ENCODE peak calls at places on chromosomes 6 and 20, in six cellular contexts. One of them, this sample, is unnamed.

GRCh38 chr6:89786970-89787369 is 32.6 kb downstream of the MDN1 start:
- DNase-seq in endothelial cell: no peak
- DNase-seq in heart right ventricle: no peak
- DNase-seq in suprapubic skin: no peak
- DNase-seq in SK-N-SH: no peak
- DNase-seq in colonic mucosa: no peak
- DNase-seq in this sample: no peak

GRCh38 chr6:32539839-32540238 is 9.8 kb upstream of the HLA-DRB5 start:
- DNase-seq in endothelial cell: no peak
- DNase-seq in heart right ventricle: no peak
- DNase-seq in suprapubic skin: no peak
- DNase-seq in SK-N-SH: no peak
- DNase-seq in colonic mucosa: no peak
- DNase-seq in this sample: no peak

GRCh38 chr6:11822346-11822745 is 43.7 kb upstream of the ADTRP start:
- DNase-seq in endothelial cell: no peak
- DNase-seq in heart right ventricle: no peak
- DNase-seq in suprapubic skin: no peak
- DNase-seq in SK-N-SH: no peak
- DNase-seq in colonic mucosa: no peak
- DNase-seq in this sample: no peak

GRCh38 chr6:8434727-8435092 is 635 bp downstream of the SLC35B3 start:
- DNase-seq in endothelial cell: no peak
- DNase-seq in heart right ventricle: no peak
- DNase-seq in suprapubic skin: no peak
- DNase-seq in SK-N-SH: no peak
- DNase-seq in colonic mucosa: no peak
- DNase-seq in this sample: no peak

GRCh38 chr20:16283978-16284377 is 289.3 kb downstream of the KIF16B start:
- DNase-seq in endothelial cell: no peak
- DNase-seq in heart right ventricle: no peak
- DNase-seq in suprapubic skin: no peak
- DNase-seq in SK-N-SH: no peak
- DNase-seq in colonic mucosa: no peak
- DNase-seq in this sample: no peak

GRCh38 chr20:63163596-63164560 is 52.1 kb downstream of the YTHDF1 start:
- DNase-seq in endothelial cell: no peak
- DNase-seq in heart right ventricle: no peak
- DNase-seq in suprapubic skin: no peak
- DNase-seq in SK-N-SH: no peak
- DNase-seq in colonic mucosa: no peak
- DNase-seq in this sample: no peak

GRCh38 chr6:33313105-33313708 is 671 bp downstream of the TAPBP start:
- DNase-seq in endothelial cell: peak; percentile 45
- DNase-seq in heart right ventricle: peak; percentile 58
- DNase-seq in suprapubic skin: no peak
- DNase-seq in SK-N-SH: peak; percentile 79
- DNase-seq in colonic mucosa: no peak
- DNase-seq in this sample: no peak

GRCh38 chr6:31559958-31560696 is 12.0 kb upstream of the LTA start:
- DNase-seq in endothelial cell: peak; percentile 68
- DNase-seq in heart right ventricle: peak; percentile 85
- DNase-seq in suprapubic skin: no peak
- DNase-seq in SK-N-SH: no peak
- DNase-seq in colonic mucosa: no peak
- DNase-seq in this sample: no peak

GRCh38 chr6:52373294-52373693 is 11.3 kb downstream of the PAQR8 start:
- DNase-seq in endothelial cell: no peak
- DNase-seq in heart right ventricle: no peak
- DNase-seq in suprapubic skin: no peak
- DNase-seq in SK-N-SH: no peak
- DNase-seq in colonic mucosa: no peak
- DNase-seq in this sample: no peak

GRCh38 chr6:108359901-108360882 is 65.3 kb downstream of the AFG1L start:
- DNase-seq in endothelial cell: no peak
- DNase-seq in heart right ventricle: no peak
- DNase-seq in suprapubic skin: no peak
- DNase-seq in SK-N-SH: no peak
- DNase-seq in colonic mucosa: no peak
- DNase-seq in this sample: no peak

GRCh38 chr6:45791181-45791580 is 224.5 kb downstream of the CLIC5 start:
- DNase-seq in endothelial cell: no peak
- DNase-seq in heart right ventricle: no peak
- DNase-seq in suprapubic skin: no peak
- DNase-seq in SK-N-SH: no peak
- DNase-seq in colonic mucosa: no peak
- DNase-seq in this sample: no peak

GRCh38 chr20:34562643-34563042 is 4.1 kb downstream of the MAP1LC3A start:
- DNase-seq in endothelial cell: peak; percentile 71
- DNase-seq in heart right ventricle: no peak
- DNase-seq in suprapubic skin: no peak
- DNase-seq in SK-N-SH: peak; percentile 78
- DNase-seq in colonic mucosa: no peak
- DNase-seq in this sample: no peak

GRCh38 chr6:152136449-152136825 is 329.0 kb downstream of the ESR1 start:
- DNase-seq in endothelial cell: no peak
- DNase-seq in heart right ventricle: no peak
- DNase-seq in suprapubic skin: no peak
- DNase-seq in SK-N-SH: no peak
- DNase-seq in colonic mucosa: no peak
- DNase-seq in this sample: no peak

GRCh38 chr6:155505560-155505959 is 49.9 kb upstream of the NOX3 start:
- DNase-seq in endothelial cell: no peak
- DNase-seq in heart right ventricle: no peak
- DNase-seq in suprapubic skin: no peak
- DNase-seq in SK-N-SH: peak; percentile 9
- DNase-seq in colonic mucosa: no peak
- DNase-seq in this sample: no peak

GRCh38 chr6:30518505-30518850 is 29.2 kb downstream of the HLA-E start:
- DNase-seq in endothelial cell: no peak
- DNase-seq in heart right ventricle: no peak
- DNase-seq in suprapubic skin: no peak
- DNase-seq in SK-N-SH: no peak
- DNase-seq in colonic mucosa: no peak
- DNase-seq in this sample: no peak

GRCh38 chr6:11140061-11140460 is 28.5 kb upstream of the ERVFRD-1 start:
- DNase-seq in endothelial cell: no peak
- DNase-seq in heart right ventricle: no peak
- DNase-seq in suprapubic skin: no peak
- DNase-seq in SK-N-SH: no peak
- DNase-seq in colonic mucosa: no peak
- DNase-seq in this sample: no peak

GRCh38 chr6:144912474-144912873 is 627.3 kb downstream of the UTRN start:
- DNase-seq in endothelial cell: no peak
- DNase-seq in heart right ventricle: no peak
- DNase-seq in suprapubic skin: no peak
- DNase-seq in SK-N-SH: no peak
- DNase-seq in colonic mucosa: no peak
- DNase-seq in this sample: no peak

GRCh38 chr6:39074486-39074885 is 25.9 kb downstream of the GLP1R start:
- DNase-seq in endothelial cell: no peak
- DNase-seq in heart right ventricle: no peak
- DNase-seq in suprapubic skin: peak; percentile 54
- DNase-seq in SK-N-SH: no peak
- DNase-seq in colonic mucosa: no peak
- DNase-seq in this sample: no peak

GRCh38 chr20:58523916-58524315 is 8.7 kb upstream of the APCDD1L start:
- DNase-seq in endothelial cell: no peak
- DNase-seq in heart right ventricle: no peak
- DNase-seq in suprapubic skin: no peak
- DNase-seq in SK-N-SH: no peak
- DNase-seq in colonic mucosa: no peak
- DNase-seq in this sample: no peak

GRCh38 chr6:8025191-8025590 is 39.0 kb downstream of the BLOC1S5 start:
- DNase-seq in endothelial cell: no peak
- DNase-seq in heart right ventricle: no peak
- DNase-seq in suprapubic skin: no peak
- DNase-seq in SK-N-SH: no peak
- DNase-seq in colonic mucosa: no peak
- DNase-seq in this sample: no peak

GRCh38 chr6:40325791-40326190 is 261.4 kb downstream of the LRFN2 start:
- DNase-seq in endothelial cell: no peak
- DNase-seq in heart right ventricle: no peak
- DNase-seq in suprapubic skin: no peak
- DNase-seq in SK-N-SH: no peak
- DNase-seq in colonic mucosa: no peak
- DNase-seq in this sample: no peak

GRCh38 chr6:109381747-109382575 is at the start of gene CD164:
- DNase-seq in endothelial cell: peak; percentile 92
- DNase-seq in heart right ventricle: peak; percentile 95
- DNase-seq in suprapubic skin: peak; percentile 98
- DNase-seq in SK-N-SH: peak; percentile 98
- DNase-seq in colonic mucosa: peak; percentile 95
- DNase-seq in this sample: peak; percentile 96

GRCh38 chr6:109382576-109383437 is 540 bp upstream of the CD164 start:
- DNase-seq in endothelial cell: peak; percentile 81
- DNase-seq in heart right ventricle: peak; percentile 93
- DNase-seq in suprapubic skin: peak; percentile 96
- DNase-seq in SK-N-SH: peak; percentile 92
- DNase-seq in colonic mucosa: peak; percentile 94
- DNase-seq in this sample: peak; percentile 96

GRCh38 chr6:109379706-109380105 is 2.6 kb downstream of the CD164 start:
- DNase-seq in endothelial cell: no peak
- DNase-seq in heart right ventricle: no peak
- DNase-seq in suprapubic skin: no peak
- DNase-seq in SK-N-SH: no peak
- DNase-seq in colonic mucosa: no peak
- DNase-seq in this sample: no peak

GRCh38 chr6:109381007-109381746 is 1.1 kb downstream of the CD164 start:
- DNase-seq in endothelial cell: no peak
- DNase-seq in heart right ventricle: no peak
- DNase-seq in suprapubic skin: no peak
- DNase-seq in SK-N-SH: peak; percentile 18
- DNase-seq in colonic mucosa: no peak
- DNase-seq in this sample: no peak

GRCh38 chr6:109383438-109383940 is 1.2 kb upstream of the CD164 start:
- DNase-seq in endothelial cell: no peak
- DNase-seq in heart right ventricle: no peak
- DNase-seq in suprapubic skin: no peak
- DNase-seq in SK-N-SH: no peak
- DNase-seq in colonic mucosa: no peak
- DNase-seq in this sample: no peak
- TF ChIP-seq CTCF in endothelial cell: peak; percentile 48
- TF ChIP-seq CTCF in heart right ventricle: no peak
- TF ChIP-seq CTCF in suprapubic skin: peak; percentile 23
- TF ChIP-seq CTCF in SK-N-SH: no peak
- TF ChIP-seq CTCF in colonic mucosa: peak; percentile 32
- TF ChIP-seq CTCF in this sample: peak; percentile 2

DNA sequence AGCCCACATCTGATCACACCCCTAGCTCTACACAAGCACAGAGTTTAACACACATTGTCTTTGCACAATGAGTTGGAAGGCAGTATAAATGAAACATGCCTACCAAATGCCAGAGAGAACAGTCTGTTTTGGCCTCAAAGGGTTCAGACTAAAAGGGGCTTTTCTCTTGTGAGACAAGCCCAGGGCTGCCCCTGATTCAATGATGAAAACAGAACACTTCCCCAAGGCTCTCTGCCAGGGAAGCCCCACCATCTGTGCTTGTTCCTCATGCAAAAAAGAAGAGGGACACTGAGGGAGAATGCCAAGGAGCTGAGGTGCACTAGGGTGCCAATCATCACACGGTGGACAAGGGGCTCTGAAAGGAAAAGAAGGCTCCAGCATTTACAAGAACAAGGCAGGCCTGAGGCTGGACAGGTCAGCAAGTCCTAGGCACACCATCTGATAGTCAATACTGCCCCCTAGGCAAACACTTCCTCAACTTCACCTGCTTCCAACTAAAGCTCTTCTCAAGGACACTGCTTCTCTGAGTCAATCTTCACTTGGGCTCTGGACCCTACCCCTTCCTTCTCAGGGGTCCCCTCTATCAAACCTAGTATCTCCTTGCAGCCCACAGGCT is 37.5 kb upstream of the SLC4A11 start:
- DNase-seq in endothelial cell: peak; percentile 6
- DNase-seq in heart right ventricle: no peak
- DNase-seq in suprapubic skin: no peak
- DNase-seq in SK-N-SH: no peak
- DNase-seq in colonic mucosa: peak; percentile 27
- DNase-seq in this sample: no peak
- TF ChIP-seq CTCF in endothelial cell: no peak
- TF ChIP-seq CTCF in heart right ventricle: peak; percentile 25
- TF ChIP-seq CTCF in suprapubic skin: no peak
- TF ChIP-seq CTCF in SK-N-SH: peak; percentile 28
- TF ChIP-seq CTCF in colonic mucosa: peak; percentile 23
- TF ChIP-seq CTCF in this sample: no peak

GRCh38 chr20:973785-974194 is 28.3 kb downstream of the RSPO4 start:
- DNase-seq in endothelial cell: peak; percentile 38
- DNase-seq in heart right ventricle: no peak
- DNase-seq in suprapubic skin: no peak
- DNase-seq in SK-N-SH: peak; percentile 55
- DNase-seq in colonic mucosa: peak; percentile 21
- DNase-seq in this sample: no peak
- TF ChIP-seq CTCF in endothelial cell: peak; percentile 36
- TF ChIP-seq CTCF in heart right ventricle: peak; percentile 56
- TF ChIP-seq CTCF in suprapubic skin: peak; percentile 25
- TF ChIP-seq CTCF in SK-N-SH: peak; percentile 45
- TF ChIP-seq CTCF in colonic mucosa: no peak
- TF ChIP-seq CTCF in this sample: peak; percentile 21

GRCh38 chr6:137590684-137591083 is 96.5 kb upstream of the OLIG3 start:
- DNase-seq in endothelial cell: no peak
- DNase-seq in heart right ventricle: no peak
- DNase-seq in suprapubic skin: no peak
- DNase-seq in SK-N-SH: no peak
- DNase-seq in colonic mucosa: no peak
- DNase-seq in this sample: no peak

GRCh38 chr6:137588472-137588871 is 94.3 kb upstream of the OLIG3 start:
- DNase-seq in endothelial cell: no peak
- DNase-seq in heart right ventricle: no peak
- DNase-seq in suprapubic skin: no peak
- DNase-seq in SK-N-SH: no peak
- DNase-seq in colonic mucosa: no peak
- DNase-seq in this sample: no peak

DNA sequence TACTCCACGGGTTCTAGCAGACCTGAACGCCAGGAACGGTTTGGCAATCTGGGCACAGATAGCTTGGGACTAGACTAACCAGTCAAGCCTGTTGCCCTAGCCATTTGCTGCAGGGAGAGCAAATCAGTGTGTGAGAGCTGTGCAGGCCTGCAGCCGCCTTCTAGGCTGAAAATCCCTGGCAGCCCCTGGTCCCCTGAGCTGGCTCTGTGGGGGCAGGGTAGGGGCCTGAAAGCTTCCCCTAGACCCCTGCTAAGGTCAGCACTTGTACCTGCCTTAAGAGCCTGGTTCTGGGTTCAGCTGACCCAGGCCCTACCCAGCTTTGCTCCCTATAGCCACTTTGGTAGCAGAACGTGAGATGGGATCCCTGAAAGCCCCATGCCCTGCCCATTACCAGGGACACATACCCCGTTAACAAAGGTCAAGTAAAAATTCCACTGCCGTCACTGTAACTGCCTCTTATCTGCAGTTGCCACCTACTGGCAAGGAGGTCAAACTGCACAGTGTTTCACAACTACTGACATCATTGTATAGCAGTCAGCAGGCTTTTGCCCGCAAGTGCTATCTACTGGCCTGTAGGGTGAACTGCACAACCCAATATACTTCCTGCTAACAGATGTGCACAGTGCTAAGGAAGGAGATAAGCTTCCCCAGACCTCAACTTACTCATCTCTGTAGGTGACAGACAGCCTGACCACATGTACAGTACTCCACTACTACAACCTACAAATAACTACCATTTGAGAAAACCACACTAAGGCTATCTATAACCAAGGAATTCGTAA is 95.1 kb upstream of the OLIG3 start:
- DNase-seq in endothelial cell: peak; percentile 26
- DNase-seq in heart right ventricle: no peak
- DNase-seq in suprapubic skin: no peak
- DNase-seq in SK-N-SH: peak; percentile 29
- DNase-seq in colonic mucosa: peak; percentile 18
- DNase-seq in this sample: no peak
- TF ChIP-seq CTCF in endothelial cell: peak; percentile 83
- TF ChIP-seq CTCF in heart right ventricle: peak; percentile 56
- TF ChIP-seq CTCF in suprapubic skin: peak; percentile 66
- TF ChIP-seq CTCF in SK-N-SH: peak; percentile 48
- TF ChIP-seq CTCF in colonic mucosa: peak; percentile 30
- TF ChIP-seq CTCF in this sample: peak; percentile 16